ENCODE peak calls at places on chromosomes 4 and X, in seven cellular contexts. Y is substantia nigra, R is left lung, D is upper lobe of right lung, P is psoas muscle, S is lower lobe of right lung, T is brain microvascular endothelial cell. C is an unnamed sample.

GRCh38 chr4:107183155-107183774 is 147.2 kb upstream of the DKK2 start:
- DNase-seq in Y (no peak), R (no peak), D (no peak), P (no peak), S (no peak), T (peak), C (peak)

GRCh38 chr4:19532120-19532848 is 719.4 kb upstream of the SLIT2 start:
- DNase-seq in Y (no peak), R (no peak), D (no peak), P (no peak), S (no peak), T (peak), C (no peak)

GRCh38 chrX:7462110-7462509 is 314.2 kb upstream of the PUDP start:
- DNase-seq in Y (no peak), R (no peak), D (no peak), P (no peak), S (no peak), T (no peak), C (no peak)

GRCh38 chr4:165464813-165465381 is 86.1 kb downstream of the CPE start:
- DNase-seq in Y (no peak), R (no peak), D (no peak), P (no peak), S (no peak), T (peak), C (peak)

GRCh38 chrX:69538321-69538876 is 34.3 kb downstream of the NALF2 start:
- DNase-seq in Y (peak), R (peak), D (peak), P (peak), S (peak), T (peak), C (peak)

GRCh38 chr4:118823471-118823870 is 12.5 kb downstream of the SEC24D start:
- DNase-seq in Y (no peak), R (no peak), D (no peak), P (no peak), S (no peak), T (no peak), C (peak)

GRCh38 chr4:8238515-8239053 is 31.0 kb upstream of the HTRA3 start:
- DNase-seq in Y (no peak), R (no peak), D (no peak), P (no peak), S (peak), T (no peak), C (no peak)

GRCh38 chr4:169640261-169640880 is 20.0 kb downstream of the CLCN3 start:
- DNase-seq in Y (no peak), R (no peak), D (no peak), P (no peak), S (no peak), T (peak), C (no peak)

GRCh38 chrX:2549874-2550273 is 49.1 kb upstream of the DHRSX start:
- DNase-seq in Y (no peak), R (no peak), D (no peak), P (no peak), S (no peak), T (no peak), C (no peak)

GRCh38 chr4:87060957-87061356 is 126.1 kb downstream of the AFF1 start:
- DNase-seq in Y (no peak), R (no peak), D (no peak), P (no peak), S (no peak), T (peak), C (peak)

GRCh38 chr4:87055340-87055739 is 120.5 kb downstream of the AFF1 start:
- DNase-seq in Y (no peak), R (no peak), D (no peak), P (no peak), S (no peak), T (no peak), C (no peak)

GRCh38 chr4:87056884-87057283 is 122.1 kb downstream of the AFF1 start:
- DNase-seq in Y (no peak), R (no peak), D (no peak), P (no peak), S (no peak), T (no peak), C (no peak)

GRCh38 chr4:87057835-87058234 is 123.0 kb downstream of the AFF1 start:
- DNase-seq in Y (no peak), R (peak), D (no peak), P (no peak), S (no peak), T (no peak), C (no peak)

DNA sequence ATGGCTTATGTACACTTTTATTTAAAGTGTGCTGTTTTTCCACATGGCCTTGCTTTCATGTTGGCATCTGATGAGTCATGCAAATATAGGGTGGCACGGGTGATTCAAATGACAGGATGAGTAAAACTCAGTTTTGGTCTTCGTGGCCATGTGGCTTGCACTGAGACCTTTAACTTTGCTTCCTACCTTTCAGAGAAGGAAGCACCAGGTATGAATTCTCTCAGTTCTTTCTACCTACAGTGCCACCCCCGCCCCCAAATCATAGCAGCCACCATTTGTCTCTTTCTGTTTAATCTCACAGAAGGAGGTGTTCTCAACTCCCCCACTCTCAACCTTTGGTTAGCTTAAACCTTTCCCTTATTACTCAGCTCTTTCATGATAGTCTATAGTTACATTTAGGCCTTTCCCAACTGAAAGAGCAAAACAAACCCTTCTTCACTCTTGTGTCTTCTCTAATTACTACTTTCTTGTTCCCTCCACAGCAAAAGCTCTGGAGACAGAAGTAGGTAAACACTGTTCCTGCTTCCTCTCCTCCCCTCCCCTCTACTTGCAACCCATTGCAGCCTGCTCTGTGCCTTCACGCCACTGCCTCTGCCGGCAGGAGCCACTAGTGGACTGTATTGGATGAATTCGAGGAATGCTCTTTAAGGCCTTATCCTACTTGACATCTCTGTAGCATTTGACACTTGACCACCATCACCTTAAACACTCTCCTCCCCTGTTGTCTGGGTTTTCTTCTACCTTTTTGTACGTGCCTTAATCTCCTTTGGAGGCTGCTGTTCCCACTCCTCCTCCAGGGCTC is 123.7 kb downstream of the AFF1 start:
- DNase-seq in Y (peak), R (no peak), D (peak), P (no peak), S (peak), T (no peak), C (peak)
- H3K27ac ChIP-seq in Y (peak), R (peak), D (peak), P (peak), S (peak), T (no peak), C (no peak)

DNA sequence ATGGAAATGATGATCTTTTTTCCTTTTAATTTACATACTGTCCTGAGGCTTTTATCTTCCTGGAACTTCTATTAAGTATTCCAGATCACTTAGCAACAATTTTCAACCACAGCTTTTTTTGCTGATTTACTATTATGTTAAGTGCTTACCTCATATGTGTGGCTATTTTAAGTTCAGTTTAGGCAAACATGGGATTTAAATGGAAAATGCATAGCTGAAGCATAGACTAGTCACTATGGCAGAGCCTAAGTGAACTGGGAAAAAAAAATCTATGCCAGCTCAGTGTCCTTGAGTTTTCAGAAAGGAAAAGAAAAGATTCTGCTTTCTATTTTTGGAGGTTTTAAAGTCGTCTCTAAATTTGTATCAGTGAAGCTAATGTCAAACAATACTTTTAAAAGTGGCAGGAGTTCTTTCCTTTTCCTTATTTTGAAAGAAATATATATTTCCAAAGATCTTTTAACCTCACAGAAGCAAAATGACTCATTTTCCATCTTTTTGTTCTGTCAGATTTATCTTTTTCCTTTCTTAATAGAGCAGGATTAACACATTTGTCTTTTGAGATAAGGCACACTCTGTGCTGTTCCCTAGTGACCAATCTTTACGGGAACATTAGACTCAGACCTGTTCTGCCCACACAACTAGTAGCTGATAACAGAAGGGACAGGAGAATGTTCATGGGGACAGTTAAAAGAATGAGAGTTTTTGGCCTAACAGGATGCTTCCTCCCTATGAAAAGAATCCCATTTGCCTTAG is 381.3 kb downstream of the STPG2 start:
- DNase-seq in Y (no peak), R (no peak), D (no peak), P (no peak), S (no peak), T (no peak), C (no peak)
- H3K27ac ChIP-seq in Y (no peak), R (no peak), D (no peak), P (no peak), S (no peak), T (no peak), C (no peak)

DNA sequence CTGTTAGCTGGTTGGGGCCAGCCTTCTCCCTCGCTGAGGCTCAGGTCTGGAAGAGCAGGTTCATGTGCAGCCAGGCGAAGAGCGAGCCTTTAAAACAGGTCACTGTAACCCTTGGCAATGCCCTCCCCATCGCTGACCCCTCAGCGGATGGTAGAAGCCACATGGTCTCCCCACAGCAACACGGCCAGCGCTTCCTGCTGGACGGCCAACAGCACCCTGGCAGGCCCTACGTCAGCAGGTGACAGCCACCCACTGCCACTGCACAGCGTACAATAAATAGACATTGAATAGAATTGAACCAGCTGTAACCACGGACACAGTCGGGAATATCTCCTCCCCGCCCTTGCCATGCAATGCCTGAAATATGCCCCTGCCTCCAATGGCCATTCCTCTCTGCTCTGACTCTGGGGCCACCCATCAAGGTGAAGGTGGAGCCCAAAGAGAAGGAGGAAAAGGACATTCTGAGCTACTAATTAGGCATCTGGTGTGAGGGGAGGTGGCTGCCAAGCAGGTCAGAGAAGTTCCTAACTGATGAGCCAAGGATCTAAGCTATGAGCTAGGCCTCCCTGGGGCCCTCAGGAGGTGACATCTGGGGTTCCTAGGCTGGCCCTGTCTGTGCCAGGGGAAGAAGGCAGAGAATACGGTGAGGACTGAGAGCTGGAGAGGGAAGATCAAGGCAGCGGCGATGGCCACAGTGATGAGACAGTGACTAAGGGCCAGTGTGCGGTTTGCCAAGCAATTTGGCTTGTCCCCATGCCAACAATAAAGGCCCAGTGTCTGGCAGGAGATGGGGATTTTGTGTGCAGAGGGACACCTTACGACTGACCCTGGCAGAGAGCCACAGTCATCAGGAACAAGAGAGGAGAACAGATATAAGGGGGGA is 202.3 kb downstream of the BCOR start:
- DNase-seq in Y (no peak), R (no peak), D (no peak), P (no peak), S (no peak), T (no peak), C (no peak)
- H3K27ac ChIP-seq in Y (no peak), R (peak), D (peak), P (no peak), S (peak), T (no peak), C (peak)

GRCh38 chr4:1305781-1306455 is 16.2 kb downstream of the MAEA start:
- DNase-seq in Y (no peak), R (no peak), D (no peak), P (no peak), S (peak), T (no peak), C (no peak)

GRCh38 chr4:1307951-1308735 is 18.5 kb downstream of the MAEA start:
- DNase-seq in Y (no peak), R (no peak), D (no peak), P (no peak), S (no peak), T (no peak), C (no peak)

GRCh38 chr4:1302159-1302558 is 12.5 kb downstream of the MAEA start:
- DNase-seq in Y (no peak), R (no peak), D (no peak), P (no peak), S (no peak), T (no peak), C (no peak)

GRCh38 chr4:1309261-1310010 is 19.7 kb downstream of the MAEA start:
- DNase-seq in Y (peak), R (peak), D (peak), P (peak), S (peak), T (peak), C (peak)

GRCh38 chr4:1305261-1305711 is 15.6 kb downstream of the MAEA start:
- DNase-seq in Y (no peak), R (no peak), D (no peak), P (no peak), S (peak), T (no peak), C (peak)
- H3K27ac ChIP-seq in Y (no peak), R (peak), D (no peak), P (no peak), S (no peak), T (no peak), C (peak)

C was measured in RWPE1.